ENCODE peak calls at places on chromosomes 12 and 14, in seven cellular contexts. Z is GM20000, V is uterus, X is Caco-2, I is AG09309, Q is neural progenitor cell, F is psoas muscle. B is an unnamed sample.

GRCh38 chr14:54593860-54594259 is 26.9 kb downstream of the SAMD4A start:
- DNase-seq in I (no peak), Z (no peak), F (no peak), V (no peak), X (no peak), Q (no peak), B (no peak)

GRCh38 chr14:63045612-63046320 is 508 bp upstream of the KCNH5 start:
- DNase-seq in Z (no peak), Q (peak), I (no peak), V (no peak), F (peak), X (no peak), B (peak)

GRCh38 chr12:31234955-31235867 is 90.7 kb downstream of the SINHCAF start:
- DNase-seq in F (peak), Q (peak), I (no peak), X (peak), V (no peak), Z (no peak), B (peak)

GRCh38 chr12:6928703-6929407 is 1.1 kb downstream of the ATN1 start:
- DNase-seq in F (no peak), V (no peak), Q (no peak), I (no peak), Z (no peak), X (no peak), B (no peak)

GRCh38 chr12:94534761-94535613 is 75.3 kb upstream of the CEP83 start:
- DNase-seq in Q (peak), V (no peak), Z (no peak), F (no peak), I (no peak), X (peak), B (no peak)

GRCh38 chr14:104264495-104265265 is 126.3 kb downstream of the KIF26A start:
- DNase-seq in F (no peak), X (no peak), Z (no peak), V (no peak), I (no peak), Q (no peak), B (no peak)

GRCh38 chr12:84038241-84038640 is 874.4 kb downstream of the SLC6A15 start:
- DNase-seq in F (no peak), Q (peak), X (no peak), I (no peak), Z (no peak), V (no peak), B (no peak)

GRCh38 chr12:65699251-65699650 is 125.0 kb upstream of the HMGA2 start:
- DNase-seq in Z (no peak), I (peak), X (no peak), V (no peak), Q (no peak), F (no peak), B (no peak)

GRCh38 chr14:104724981-104725771 is 1.1 kb downstream of the ADSS1 start:
- DNase-seq in I (no peak), X (no peak), Z (no peak), V (no peak), Q (peak), F (peak), B (peak)

GRCh38 chr12:27653661-27654060 is 42.6 kb upstream of the REP15 start:
- DNase-seq in Z (peak), Q (no peak), F (no peak), X (no peak), V (no peak), I (no peak), B (no peak)

GRCh38 chr14:57136669-57137068 is 132.0 kb downstream of the EXOC5 start:
- DNase-seq in X (no peak), Z (no peak), F (peak), I (no peak), V (no peak), Q (no peak), B (no peak)

GRCh38 chr14:80135305-80136088 is 75.8 kb downstream of the DIO2 start:
- DNase-seq in I (no peak), X (no peak), Z (no peak), Q (no peak), F (no peak), V (no peak), B (no peak)

GRCh38 chr12:32083489-32083888 is 23.2 kb upstream of the BICD1 start:
- DNase-seq in Z (no peak), V (no peak), I (peak), Q (no peak), X (no peak), F (no peak), B (no peak)

GRCh38 chr12:55585817-55586216 is 13.5 kb downstream of the OR2AP1 start:
- DNase-seq in I (no peak), X (no peak), Q (no peak), Z (no peak), V (no peak), F (no peak), B (no peak)

GRCh38 chr12:76375470-76375869 is 27.3 kb upstream of the BBS10 start:
- DNase-seq in Q (no peak), F (no peak), X (no peak), Z (no peak), V (no peak), I (no peak), B (no peak)

GRCh38 chr12:113980537-113981337 is 14.6 kb upstream of the RBM19 start:
- DNase-seq in F (no peak), Q (peak), I (peak), V (no peak), Z (peak), X (peak), B (peak)

GRCh38 chr14:22532345-22533056 is 56.5 kb downstream of the DAD1 start:
- DNase-seq in F (no peak), I (no peak), X (no peak), Z (no peak), V (no peak), Q (no peak), B (no peak)

GRCh38 chr12:78959556-78959955 is 95.0 kb downstream of the SYT1 start:
- DNase-seq in F (no peak), X (no peak), Z (no peak), I (no peak), V (no peak), Q (no peak), B (no peak)

GRCh38 chr12:127125607-127126259 is 1141.2 kb upstream of the TMEM132C start:
- DNase-seq in V (no peak), X (no peak), Z (no peak), Q (no peak), I (peak), F (no peak), B (peak)

GRCh38 chr12:127284021-127284420 is 982.9 kb upstream of the TMEM132C start:
- DNase-seq in Z (no peak), Q (no peak), X (no peak), I (no peak), V (no peak), F (no peak), B (no peak)

GRCh38 chr14:90630407-90630806 is 185.8 kb downstream of the TTC7B start:
- DNase-seq in Z (no peak), V (no peak), Q (no peak), X (no peak), F (no peak), I (no peak), B (no peak)

GRCh38 chr14:31902915-31903646 is 174.0 kb upstream of the ARHGAP5 start:
- DNase-seq in V (no peak), Q (no peak), I (no peak), F (no peak), X (no peak), Z (no peak), B (no peak)

GRCh38 chr12:19014243-19014642 is 115.3 kb upstream of the PLEKHA5 start:
- DNase-seq in Z (no peak), I (no peak), F (no peak), Q (no peak), X (no peak), V (no peak), B (no peak)

GRCh38 chr14:104436741-104437701 is 142.5 kb upstream of the C14orf180 start:
- DNase-seq in F (peak), V (no peak), I (no peak), Q (no peak), X (no peak), Z (no peak), B (peak)

GRCh38 chr12:57416039-57416996 is 14.5 kb downstream of the R3HDM2 start:
- DNase-seq in F (no peak), I (no peak), X (no peak), Z (no peak), V (no peak), Q (no peak), B (no peak)

GRCh38 chr12:105369014-105369413 is 38.5 kb downstream of the C12orf75 start:
- DNase-seq in X (no peak), F (no peak), Z (no peak), I (peak), Q (no peak), V (no peak), B (no peak)

GRCh38 chr14:74615735-74616134 is 3.7 kb upstream of the LTBP2 start:
- DNase-seq in V (no peak), Z (no peak), I (no peak), X (no peak), Q (no peak), F (peak), B (no peak)

GRCh38 chr12:122976648-122976975 is 1.6 kb downstream of the OGFOD2 start:
- DNase-seq in I (no peak), Z (no peak), V (no peak), F (peak), Q (no peak), X (no peak), B (no peak)

GRCh38 chr14:80764496-80764895 is 177.0 kb downstream of the CEP128 start:
- DNase-seq in F (no peak), Q (no peak), X (no peak), V (no peak), I (no peak), Z (no peak), B (no peak)

GRCh38 chr12:88925370-88925915 is 345.2 kb upstream of the KITLG start:
- DNase-seq in Q (no peak), F (no peak), Z (no peak), V (no peak), I (no peak), X (no peak), B (no peak)

GRCh38 chr14:24508155-24508554 is at the start of gene CMA1:
- DNase-seq in Z (no peak), F (no peak), V (no peak), Q (no peak), I (no peak), X (no peak), B (no peak)

GRCh38 chr12:82326905-82327503 is 31.2 kb downstream of the CCDC59 start:
- DNase-seq in Z (no peak), V (no peak), I (peak), Q (peak), X (no peak), F (no peak), B (no peak)

GRCh38 chr12:3797649-3798048 is 44.7 kb upstream of the CRACR2A start:
- DNase-seq in Q (no peak), I (no peak), F (no peak), Z (no peak), V (no peak), X (no peak), B (peak)
- TF ChIP-seq CTCF in Q (peak), I (no peak), F (no peak), Z (no peak), V (no peak), X (peak), B (no peak)

GRCh38 chr12:100077367-100077766 is 65.3 kb downstream of the BLTP3B start:
- DNase-seq in X (peak), V (no peak), F (no peak), Q (no peak), Z (no peak), I (no peak), B (no peak)
- TF ChIP-seq CTCF in X (peak), V (no peak), F (peak), Q (peak), Z (no peak), I (peak), B (no peak)

DNA sequence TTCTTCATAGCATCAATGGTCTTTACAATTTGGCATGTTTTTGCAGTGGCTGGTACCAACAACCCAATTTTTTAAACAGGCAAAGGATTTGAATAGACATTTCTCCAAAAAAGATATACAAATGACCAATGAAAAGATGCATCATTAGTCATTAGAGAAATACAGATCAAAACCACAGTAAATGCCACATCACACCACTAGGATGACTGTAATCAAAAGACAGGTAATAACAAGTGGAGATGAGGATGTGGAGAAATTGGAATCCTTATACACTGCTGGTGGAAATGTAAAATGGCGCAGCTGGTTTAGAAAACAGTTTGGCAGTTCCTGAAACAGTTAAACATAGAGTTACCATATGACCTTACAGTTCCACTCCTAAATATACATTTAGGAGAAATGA is 55.4 kb downstream of the TGFB3 start:
- DNase-seq in F (no peak), V (no peak), X (no peak), I (no peak), Q (no peak), Z (no peak), B (no peak)
- TF ChIP-seq CTCF in F (no peak), V (no peak), X (no peak), I (no peak), Q (no peak), Z (no peak), B (no peak)

GRCh38 chr12:130152386-130152785 is 9.9 kb upstream of the FZD10 start:
- DNase-seq in X (no peak), V (no peak), Q (no peak), Z (no peak), I (no peak), F (no peak), B (no peak)
- TF ChIP-seq CTCF in X (no peak), V (no peak), Q (no peak), Z (no peak), I (no peak), F (no peak), B (no peak)

GRCh38 chr12:11623382-11623781 is 26.1 kb upstream of the ETV6 start:
- DNase-seq in I (no peak), Z (no peak), V (no peak), X (peak), Q (no peak), F (no peak), B (no peak)

GRCh38 chr12:11621797-11622423 is 27.6 kb upstream of the ETV6 start:
- DNase-seq in Q (no peak), I (no peak), X (peak), F (no peak), Z (no peak), V (no peak), B (no peak)

GRCh38 chr12:11624126-11624525 is 25.3 kb upstream of the ETV6 start:
- DNase-seq in X (no peak), I (no peak), Q (no peak), V (no peak), Z (no peak), F (no peak), B (no peak)

GRCh38 chr12:11628353-11628752 is 21.1 kb upstream of the ETV6 start:
- DNase-seq in F (no peak), Z (no peak), V (no peak), Q (no peak), X (no peak), I (no peak), B (no peak)

GRCh38 chr12:11622774-11623375 is 26.6 kb upstream of the ETV6 start:
- DNase-seq in X (no peak), F (no peak), Z (no peak), I (no peak), Q (no peak), V (no peak), B (no peak)
- TF ChIP-seq CTCF in X (peak), F (no peak), Z (no peak), I (peak), Q (peak), V (no peak), B (no peak)

GRCh38 chr14:69612759-69613145 is 1.4 kb downstream of the SUSD6 start:
- DNase-seq in Q (no peak), X (no peak), F (no peak), V (no peak), I (no peak), Z (no peak), B (no peak)
- TF ChIP-seq CTCF in Q (peak), X (peak), F (no peak), V (no peak), I (peak), Z (no peak), B (no peak)

DNA sequence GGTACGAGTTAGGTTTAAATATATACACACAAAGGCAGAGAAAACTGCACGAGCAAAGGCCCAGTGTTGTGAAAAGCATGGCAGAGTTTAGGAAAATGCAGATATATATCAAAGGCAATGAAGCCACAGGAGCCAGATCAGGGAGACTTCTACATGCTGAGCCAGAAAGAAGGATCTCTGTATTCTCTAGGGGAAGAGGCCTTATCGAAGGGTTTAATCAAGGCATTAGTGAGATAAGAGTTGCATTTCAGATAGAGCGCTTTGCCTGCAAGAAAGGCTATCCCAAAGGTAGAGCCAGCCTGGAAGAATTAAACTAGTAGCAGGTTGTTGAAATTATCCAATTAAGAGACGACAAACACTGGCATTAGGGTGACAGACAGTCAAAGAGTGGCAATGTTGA is 7.6 kb downstream of the PTPRO start:
- DNase-seq in I (no peak), V (no peak), Z (no peak), X (no peak), Q (no peak), F (no peak), B (no peak)
- TF ChIP-seq CTCF in I (no peak), V (no peak), Z (no peak), X (no peak), Q (no peak), F (no peak), B (no peak)

GRCh38 chr14:77109656-77110055 is 11.6 kb downstream of the CIPC start:
- DNase-seq in V (no peak), X (no peak), Q (no peak), I (no peak), Z (no peak), F (no peak), B (no peak)

GRCh38 chr14:77106666-77107065 is 8.6 kb downstream of the CIPC start:
- DNase-seq in Q (peak), X (no peak), I (no peak), F (no peak), V (no peak), Z (no peak), B (no peak)

GRCh38 chr14:77107228-77107627 is 9.2 kb downstream of the CIPC start:
- DNase-seq in V (no peak), Q (no peak), I (no peak), X (no peak), F (no peak), Z (no peak), B (no peak)

GRCh38 chr14:77110286-77110685 is 12.2 kb downstream of the CIPC start:
- DNase-seq in F (no peak), Z (no peak), I (no peak), X (no peak), Q (no peak), V (no peak), B (no peak)

DNA sequence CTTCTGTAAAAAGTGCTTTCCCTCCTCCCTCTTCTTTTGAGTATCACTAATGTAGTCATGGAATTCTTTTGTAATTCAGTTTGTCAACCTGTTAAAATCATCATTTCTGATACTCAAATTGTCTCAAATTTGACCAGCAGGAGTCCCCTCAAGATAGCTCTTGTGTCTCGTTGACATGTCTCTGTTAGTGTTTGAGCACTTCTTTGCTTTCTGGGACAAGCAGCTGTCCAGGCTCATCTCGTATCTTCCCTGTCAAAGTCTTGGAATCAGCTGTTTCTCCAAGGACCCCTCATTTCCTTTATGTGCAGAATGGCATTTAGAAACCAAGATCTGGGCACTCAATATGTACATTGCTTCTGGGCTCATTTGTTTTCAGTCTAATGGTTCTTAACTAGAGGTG is 10.7 kb downstream of the CIPC start:
- DNase-seq in Z (no peak), F (no peak), Q (no peak), V (no peak), I (no peak), X (no peak), B (no peak)
- TF ChIP-seq CTCF in Z (no peak), F (no peak), Q (no peak), V (no peak), I (no peak), X (no peak), B (no peak)

B was measured in Calu3.